ENCODE peak calls at places on chromosomes 5 and 9, in six cellular contexts. S is esophagus squamous epithelium, R is body of pancreas, C is H1, D is sigmoid colon, L is K562. O is an unnamed sample.
A peak's percentile ranks its signal among the peaks of the same experiment; 100 is the strongest.

GRCh38 chr5:123285122-123286011 is 137.8 kb downstream of the CEP120 start:
- DNase-seq in D (peak; percentile 70), C (peak; percentile 54), R (no peak), L (no peak), S (no peak), O (no peak)

GRCh38 chr5:174735498-174736350 is 11.3 kb downstream of the MSX2 start:
- DNase-seq in D (no peak), R (peak; percentile 38), C (peak; percentile 73), L (peak; percentile 17), S (no peak), O (no peak)

GRCh38 chr9:3740690-3741419 is 215.1 kb upstream of the RFX3 start:
- DNase-seq in C (no peak), D (no peak), S (no peak), L (no peak), R (no peak), O (no peak)

GRCh38 chr9:72703574-72703973 is 182.2 kb downstream of the TMC1 start:
- DNase-seq in L (no peak), D (no peak), R (no peak), C (no peak), S (no peak), O (no peak)

GRCh38 chr9:91419222-91420191 is 4.1 kb downstream of the NFIL3 start:
- DNase-seq in R (peak; percentile 87), C (no peak), L (peak; percentile 19), S (no peak), D (peak; percentile 88), O (peak; percentile 80)

GRCh38 chr5:74310967-74311930 is 329.3 kb downstream of the ENC1 start:
- DNase-seq in S (no peak), R (no peak), D (no peak), L (no peak), C (no peak), O (no peak)

GRCh38 chr9:91720746-91721705 is 229.0 kb downstream of the ROR2 start:
- DNase-seq in S (no peak), D (no peak), R (no peak), C (no peak), L (no peak), O (no peak)

GRCh38 chr5:157965989-157966388 is 107.0 kb upstream of the CLINT1 start:
- DNase-seq in L (no peak), R (no peak), D (no peak), S (no peak), C (no peak), O (no peak)

GRCh38 chr9:71858102-71858798 is 52.7 kb downstream of the ABHD17B start:
- DNase-seq in L (no peak), R (no peak), S (no peak), D (no peak), C (no peak), O (no peak)

GRCh38 chr9:131274674-131275331 is 1.5 kb downstream of the FAM78A start:
- DNase-seq in C (no peak), D (no peak), L (peak; percentile 69), S (no peak), R (peak; percentile 46), O (no peak)

GRCh38 chr5:181221105-181221791 is 1.8 kb upstream of the TRIM41 start:
- DNase-seq in S (no peak), D (no peak), R (no peak), L (no peak), C (no peak), O (no peak)

GRCh38 chr5:142211918-142212317 is 103.3 kb downstream of the NDFIP1 start:
- DNase-seq in R (no peak), C (no peak), D (no peak), L (no peak), S (no peak), O (no peak)

GRCh38 chr5:171777420-171777759 is 8.2 kb upstream of the SMIM23 start:
- DNase-seq in D (no peak), C (peak; percentile 43), R (no peak), L (no peak), S (no peak), O (no peak)

GRCh38 chr9:127123239-127123935 is 952 bp upstream of the ANGPTL2 start:
- DNase-seq in R (peak; percentile 59), D (peak; percentile 87), C (no peak), S (no peak), L (no peak), O (peak; percentile 45)

GRCh38 chr5:90675222-90675621 is 116.6 kb downstream of the ADGRV1 start:
- DNase-seq in R (no peak), C (no peak), S (no peak), D (no peak), L (no peak), O (no peak)

GRCh38 chr5:37212096-37212495 is 37.1 kb downstream of the CPLANE1 start:
- DNase-seq in D (no peak), R (no peak), S (no peak), C (no peak), L (no peak), O (no peak)

GRCh38 chr5:141757402-141757801 is 75.4 kb upstream of the ARAP3 start:
- DNase-seq in S (no peak), L (peak; percentile 31), R (peak; percentile 15), C (no peak), D (no peak), O (no peak)

GRCh38 chr5:158398360-158399201 is 539.6 kb upstream of the CLINT1 start:
- DNase-seq in C (no peak), D (no peak), S (no peak), L (no peak), R (no peak), O (no peak)

GRCh38 chr5:85375525-85375924 is 990.8 kb upstream of the EDIL3 start:
- DNase-seq in D (no peak), S (no peak), R (no peak), C (no peak), L (no peak), O (no peak)

GRCh38 chr5:112329429-112330090 is 89.5 kb downstream of the EPB41L4A start:
- DNase-seq in C (no peak), D (no peak), S (no peak), L (no peak), R (no peak), O (no peak)

GRCh38 chr9:128275198-128276007 is at the start of gene GOLGA2:
- DNase-seq in C (no peak), R (peak; percentile 34), L (peak; percentile 98), S (no peak), D (peak; percentile 82), O (peak; percentile 42)

GRCh38 chr9:110744753-110745522 is 76.3 kb downstream of the MUSK start:
- DNase-seq in S (no peak), R (peak; percentile 30), D (peak; percentile 83), L (no peak), C (no peak), O (peak; percentile 16)

GRCh38 chr9:131656356-131657030 is 83.4 kb downstream of the RAPGEF1 start:
- DNase-seq in D (peak; percentile 83), R (peak; percentile 85), S (peak; percentile 62), L (no peak), C (no peak), O (peak; percentile 79)

DNA sequence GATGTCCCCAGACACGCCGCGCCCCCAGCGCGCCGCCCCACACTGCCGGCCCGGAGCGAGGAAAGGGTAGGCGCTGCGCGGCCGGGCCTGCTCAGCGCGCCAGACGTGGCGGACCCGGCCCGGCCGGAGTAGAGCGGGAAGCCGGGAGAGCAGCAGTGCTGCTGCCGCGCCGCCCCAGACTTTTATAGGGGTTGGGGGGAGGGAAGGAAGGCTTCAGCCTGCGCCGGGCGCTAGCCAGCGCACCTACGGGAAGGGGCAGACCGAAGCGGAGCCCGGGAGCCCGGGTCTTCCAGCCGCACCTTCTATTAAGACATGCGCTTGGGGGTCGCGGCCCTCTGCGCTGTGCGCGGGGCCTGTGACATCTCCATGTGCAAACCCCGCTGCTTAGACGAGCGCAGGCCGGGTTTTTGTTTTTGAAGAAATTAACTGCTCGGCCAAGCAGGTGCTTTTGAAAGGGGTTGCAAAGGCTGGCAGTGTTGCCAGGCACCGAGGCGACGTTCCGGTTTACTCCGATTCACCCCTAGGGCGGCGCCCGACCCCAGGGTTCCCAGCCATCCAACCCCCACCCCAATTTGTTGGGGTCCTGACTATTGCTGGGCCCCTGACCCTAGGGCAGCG is 361 bp upstream of the PAX5 start:
- DNase-seq in L (no peak), C (peak; percentile 85), S (no peak), R (no peak), D (no peak), O (no peak)
- TF ChIP-seq CTCF in L (no peak), C (no peak), S (no peak), R (peak; percentile 14), D (no peak), O (no peak)

GRCh38 chr5:119340597-119341218 is 15.1 kb upstream of the TNFAIP8 start:
- DNase-seq in L (no peak), C (no peak), D (no peak), R (no peak), S (no peak), O (no peak)
- TF ChIP-seq POLR2A in L (no peak), C (no peak), D (no peak), R (no peak), S (no peak), O (no peak)

GRCh38 chr9:137588891-137589290 is 1.4 kb downstream of the ZMYND19 start:
- DNase-seq in C (no peak), S (no peak), D (no peak), L (no peak), R (no peak), O (no peak)

GRCh38 chr9:137589441-137590122 is 730 bp downstream of the ZMYND19 start:
- DNase-seq in R (no peak), L (no peak), D (no peak), C (no peak), S (no peak), O (no peak)

GRCh38 chr9:137586854-137587253 is 3.5 kb downstream of the ZMYND19 start:
- DNase-seq in D (no peak), L (no peak), S (no peak), R (no peak), C (no peak), O (no peak)

GRCh38 chr9:137590123-137590468 is 216 bp downstream of the ZMYND19 start:
- DNase-seq in R (no peak), C (no peak), L (no peak), S (no peak), D (no peak), O (no peak)

DNA sequence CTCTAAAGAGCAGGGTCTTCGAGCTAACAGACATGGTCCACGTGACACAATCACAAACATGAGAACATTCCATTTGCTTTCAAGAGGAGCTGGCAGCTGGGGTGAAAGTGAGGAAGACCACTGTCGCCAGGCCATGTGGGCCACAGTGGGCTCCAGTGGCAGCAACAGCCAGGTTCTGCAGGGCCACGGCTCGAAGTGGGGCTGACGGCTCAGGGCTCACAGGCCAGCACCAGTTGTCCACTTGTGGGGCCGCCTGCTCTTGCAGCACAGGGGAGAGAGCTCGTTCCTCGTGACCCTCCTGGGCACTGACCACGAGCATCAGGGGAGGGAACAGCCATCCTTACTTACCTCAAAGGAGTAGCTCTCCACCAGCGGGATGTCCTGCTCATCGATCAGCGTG is 2.0 kb downstream of the ZMYND19 start:
- DNase-seq in R (no peak), D (no peak), C (no peak), L (no peak), S (no peak), O (no peak)
- H3K27ac ChIP-seq in R (no peak overlapping the region), D (no peak overlapping the region), C (no peak overlapping the region), L (no peak overlapping the region), S (no peak overlapping the region), O (no peak overlapping the region)

GRCh38 chr9:121169094-121169601 is 32.5 kb downstream of the RAB14 start:
- DNase-seq in D (no peak), S (no peak), L (peak; percentile 31), C (no peak), R (no peak), O (no peak)
- TF ChIP-seq CTCF in D (no peak), S (peak; percentile 28), L (peak; percentile 32), C (peak; percentile 3), R (peak; percentile 20), O (peak; percentile 35)

GRCh38 chr9:35489313-35490154 is at the start of gene RUSC2:
- DNase-seq in D (peak; percentile 94), S (no peak), R (peak; percentile 88), C (peak; percentile 93), L (peak; percentile 79), O (peak; percentile 91)
- TF ChIP-seq POLR2A in D (peak; percentile 24), S (no peak), R (peak; percentile 78), C (no peak), L (peak; percentile 66), O (peak; percentile 86)